ENCODE peak calls at places on chromosome 19, in ten cellular contexts. E is mucosa of descending colon, W is left lung, Z is psoas muscle, R is cardiac muscle cell, B is sigmoid colon, P is transverse colon, T is uterus, S is heart left ventricle, M is Peyer's patch. F is an unnamed sample.

GRCh38 chr19:44748426-44749254 is at the start of gene BCL3:
- DNase-seq in R (peak), W (peak), B (peak), Z (peak), P (peak), T (peak), S (peak), M (peak), E (peak), F (no peak)

GRCh38 chr19:12244370-12244769 is 50.3 kb downstream of the ZNF44 start:
- DNase-seq in T (no peak), R (no peak), W (no peak), Z (no peak), S (no peak), E (no peak), B (no peak), M (no peak), P (no peak), F (no peak)

GRCh38 chr19:39329948-39330347 is 5.9 kb downstream of the GMFG start:
- DNase-seq in M (no peak), R (no peak), W (no peak), S (no peak), B (no peak), T (no peak), P (no peak), Z (no peak), E (no peak), F (no peak)

GRCh38 chr19:11399667-11400066 is 15.6 kb upstream of the EPOR start:
- DNase-seq in T (no peak), S (no peak), B (no peak), M (no peak), Z (no peak), R (no peak), E (no peak), P (no peak), W (no peak), F (no peak)

GRCh38 chr19:10872551-10873107 is 1.3 kb downstream of the CARM1 start:
- DNase-seq in M (no peak), P (no peak), T (no peak), W (no peak), S (no peak), B (no peak), E (no peak), Z (no peak), R (no peak), F (no peak)

GRCh38 chr19:5006201-5006600 is 37.3 kb downstream of the KDM4B start:
- DNase-seq in B (no peak), M (no peak), T (no peak), P (no peak), W (no peak), R (no peak), S (no peak), Z (no peak), E (no peak), F (no peak)

GRCh38 chr19:57802269-57802668 is 12.4 kb downstream of the ZNF552 start:
- DNase-seq in M (no peak), B (no peak), T (no peak), S (no peak), R (no peak), W (no peak), P (no peak), E (no peak), Z (no peak), F (no peak)

GRCh38 chr19:38355728-38356725 is 18.3 kb upstream of the PSMD8 start:
- DNase-seq in W (no peak), T (no peak), E (no peak), M (no peak), S (no peak), P (no peak), R (no peak), B (no peak), Z (no peak), F (no peak)

GRCh38 chr19:51097166-51097736 is 11.0 kb downstream of the CTU1 start:
- DNase-seq in M (peak), P (peak), E (peak), Z (peak), T (peak), R (peak), S (peak), B (peak), W (peak), F (no peak)

GRCh38 chr19:57708641-57709354 is at the start of gene ZNF154:
- DNase-seq in W (peak), P (peak), B (peak), T (no peak), Z (peak), E (peak), M (peak), R (peak), S (peak), F (no peak)

GRCh38 chr19:10010247-10010691 is at the start of gene COL5A3:
- DNase-seq in W (no peak), T (peak), S (peak), E (peak), M (peak), R (no peak), Z (peak), P (peak), B (peak), F (no peak)

GRCh38 chr19:6765738-6766356 is 1.4 kb downstream of the SH2D3A start:
- DNase-seq in S (no peak), Z (no peak), E (peak), W (peak), P (peak), M (peak), R (no peak), T (no peak), B (no peak), F (no peak)

GRCh38 chr19:17049711-17050280 is 23.2 kb upstream of the CPAMD8 start:
- DNase-seq in M (no peak), W (peak), E (peak), P (peak), T (peak), R (no peak), Z (no peak), S (no peak), B (no peak), F (no peak)

GRCh38 chr19:10084803-10085202 is 1.3 kb upstream of the SHFL start:
- DNase-seq in Z (no peak), P (no peak), S (no peak), R (no peak), B (no peak), M (no peak), E (no peak), W (no peak), T (no peak), F (no peak)

GRCh38 chr19:47503823-47504145 is 11.1 kb downstream of the NAPA start:
- DNase-seq in P (no peak), E (no peak), M (no peak), W (no peak), R (no peak), Z (no peak), B (no peak), T (no peak), S (no peak), F (no peak)

GRCh38 chr19:43525836-43526771 is 897 bp downstream of the ETHE1 start:
- DNase-seq in B (no peak), R (peak), P (peak), Z (no peak), M (peak), S (no peak), E (peak), W (no peak), T (peak), F (no peak)

GRCh38 chr19:16328824-16329482 is 4.3 kb downstream of the KLF2 start:
- DNase-seq in S (no peak), T (no peak), Z (no peak), E (no peak), R (no peak), M (peak), B (no peak), W (no peak), P (no peak), F (no peak)

GRCh38 chr19:33752018-33752790 is 44.5 kb upstream of the KCTD15 start:
- DNase-seq in T (no peak), S (no peak), M (no peak), E (no peak), R (no peak), B (no peak), Z (no peak), W (no peak), P (no peak), F (no peak)

GRCh38 chr19:17289489-17289888 is 7.8 kb downstream of the ANKLE1 start:
- DNase-seq in E (peak), M (peak), B (peak), Z (peak), S (peak), P (peak), W (peak), R (peak), T (peak), F (no peak)

DNA sequence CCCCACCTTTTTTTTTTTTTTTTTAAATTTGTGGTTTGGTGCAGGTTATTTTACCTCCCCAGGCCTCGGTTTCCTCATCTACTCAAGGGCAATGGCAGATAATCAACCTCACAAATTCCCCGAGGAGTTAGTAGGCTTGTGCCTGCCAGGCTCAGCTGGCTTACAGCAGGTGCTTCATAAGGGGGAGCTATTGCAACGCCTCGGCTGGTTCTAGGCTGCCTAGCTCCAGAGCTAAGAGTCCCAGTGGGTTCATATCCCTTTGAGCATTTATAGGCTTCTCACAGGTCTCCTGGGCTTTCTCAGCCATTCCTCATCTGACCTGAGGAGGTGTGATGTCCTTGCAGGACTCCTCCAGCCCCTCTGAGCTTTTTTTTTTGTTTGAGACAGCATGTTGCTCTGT is 10.6 kb downstream of the BCKDHA start:
- DNase-seq in M (no peak), S (no peak), T (no peak), P (no peak), E (peak), R (no peak), Z (no peak), W (no peak), B (no peak), F (no peak)
- TF ChIP-seq CTCF in M (no peak), S (no peak), T (no peak), P (no peak), E (no peak), R (no peak), Z (no peak), W (no peak), B (no peak), F (no peak)

DNA sequence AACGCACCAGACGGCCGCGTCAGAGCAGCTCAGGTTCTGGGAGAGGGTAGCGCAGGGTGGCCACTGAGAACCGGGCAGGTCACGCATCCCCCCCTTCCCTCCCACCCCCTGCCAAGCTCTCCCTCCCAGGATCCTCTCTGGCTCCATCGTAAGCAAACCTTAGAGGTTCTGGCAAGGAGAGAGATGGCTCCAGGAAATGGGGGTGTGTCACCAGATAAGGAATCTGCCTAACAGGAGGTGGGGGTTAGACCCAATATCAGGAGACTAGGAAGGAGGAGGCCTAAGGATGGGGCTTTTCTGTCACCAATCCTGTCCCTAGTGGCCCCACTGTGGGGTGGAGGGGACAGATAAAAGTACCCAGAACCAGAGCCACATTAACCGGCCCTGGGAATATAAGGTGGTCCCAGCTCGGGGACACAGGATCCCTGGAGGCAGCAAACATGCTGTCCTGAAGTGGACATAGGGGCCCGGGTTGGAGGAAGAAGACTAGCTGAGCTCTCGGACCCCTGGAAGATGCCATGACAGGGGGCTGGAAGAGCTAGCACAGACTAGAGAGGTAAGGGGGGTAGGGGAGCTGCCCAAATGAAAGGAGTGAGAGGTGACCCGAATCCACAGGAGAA is 1.9 kb downstream of the PPP1R12C start:
- DNase-seq in T (peak), W (no peak), S (peak), R (no peak), Z (no peak), P (no peak), M (no peak), B (no peak), E (no peak), F (no peak)
- H3K4me3 ChIP-seq in T (peak), W (peak), S (peak), R (peak), Z (peak), P (peak), M (peak), B (peak), E (no peak), F (peak)

GRCh38 chr19:1087813-1088418 is 7.3 kb downstream of the POLR2E start:
- DNase-seq in P (peak), M (peak), R (no peak), Z (no peak), S (no peak), T (no peak), E (peak), W (peak), B (no peak), F (no peak)
- TF ChIP-seq CTCF in P (no peak), M (no peak), R (no peak), Z (no peak), S (no peak), T (no peak), E (no peak), W (no peak), B (no peak), F (no peak)

GRCh38 chr19:2252481-2253105 is 3.5 kb downstream of the AMH start:
- DNase-seq in B (no peak), M (no peak), R (no peak), S (no peak), E (no peak), T (no peak), Z (no peak), P (no peak), W (no peak), F (no peak)
- H3K4me3 ChIP-seq in B (peak), M (peak), R (no peak), S (no peak), E (no peak), T (no peak), Z (peak), P (no peak), W (no peak), F (no peak)

GRCh38 chr19:49889687-49890348 is 6.9 kb downstream of the IL4I1 start:
- DNase-seq in S (peak), P (peak), Z (peak), T (peak), B (no peak), R (peak), M (peak), W (peak), E (peak), F (no peak)

GRCh38 chr19:49892716-49893115 is 4.0 kb downstream of the IL4I1 start:
- DNase-seq in E (no peak), M (no peak), P (no peak), S (no peak), Z (no peak), B (no peak), R (no peak), W (no peak), T (no peak), F (no peak)

GRCh38 chr19:49891393-49891792 is 5.3 kb downstream of the IL4I1 start:
- DNase-seq in T (no peak), R (no peak), E (no peak), B (no peak), Z (no peak), P (no peak), S (no peak), W (no peak), M (no peak), F (no peak)

GRCh38 chr19:49889038-49889686 is 7.5 kb downstream of the IL4I1 start:
- DNase-seq in B (no peak), E (no peak), W (no peak), M (no peak), Z (no peak), P (no peak), R (no peak), T (no peak), S (no peak), F (no peak)

GRCh38 chr19:49890349-49891311 is 6.1 kb downstream of the IL4I1 start:
- DNase-seq in P (peak), Z (no peak), T (no peak), M (peak), R (peak), S (no peak), B (no peak), W (no peak), E (peak), F (no peak)
- TF ChIP-seq CTCF in P (no peak), Z (no peak), T (no peak), M (no peak), R (peak), S (no peak), B (no peak), W (peak), E (no peak), F (no peak)

DNA sequence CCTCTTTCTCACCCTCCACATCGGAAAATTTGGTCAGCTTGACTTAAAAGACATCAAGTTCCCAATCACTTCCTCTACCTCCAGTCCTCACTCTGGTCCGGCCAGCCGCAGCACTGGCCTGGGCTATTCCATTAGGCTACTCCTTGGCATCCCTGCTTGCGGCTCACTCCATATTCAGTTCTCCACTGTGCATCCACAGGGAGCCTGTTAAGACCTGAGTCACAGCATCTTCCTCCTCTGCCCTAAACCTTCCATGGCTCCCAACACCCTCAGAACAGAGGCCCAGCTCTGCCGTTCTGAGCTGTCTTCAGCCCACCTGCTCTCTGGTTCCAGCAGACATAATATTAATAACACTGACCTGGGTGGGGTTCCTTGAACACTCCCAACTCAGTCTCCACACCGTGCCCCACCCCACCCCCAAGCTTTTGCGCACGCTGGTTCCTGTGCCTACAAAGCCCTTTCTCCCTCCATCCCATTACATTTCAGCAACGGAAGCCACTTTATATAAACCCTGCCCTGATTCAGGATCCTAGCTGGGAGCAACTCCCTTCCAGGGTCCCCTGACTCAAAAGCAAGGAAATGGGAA is 991 bp downstream of the ZNF792 start:
- DNase-seq in Z (no peak), S (peak), P (no peak), E (peak), T (no peak), M (no peak), R (no peak), W (no peak), B (no peak), F (no peak)
- H3K4me3 ChIP-seq in Z (peak), S (peak), P (peak), E (peak), T (peak), M (peak), R (peak), W (peak), B (peak), F (peak)

GRCh38 chr19:22882797-22883196 is 50.7 kb downstream of the ZNF723 start:
- DNase-seq in Z (no peak), M (no peak), W (no peak), E (peak), B (no peak), P (no peak), S (no peak), R (no peak), T (no peak), F (no peak)
- TF ChIP-seq CTCF in Z (peak), M (no peak), W (no peak), E (no peak), B (peak), P (no peak), S (peak), R (no peak), T (peak), F (no peak)